ENCODE peak calls at places on chromosomes 11 and 22, in seven cellular contexts. U, J, E, X, T, V and C are unnamed samples.

GRCh38 chr22:39356464-39356863 is 6.7 kb downstream of the SYNGR1 start:
- DNase-seq in U (no peak), J (no peak), E (no peak), X (no peak), T (no peak), V (no peak), C (no peak)

GRCh38 chr11:2825261-2825885 is 60.2 kb downstream of the CDKN1C start:
- DNase-seq in U (peak), J (no peak), E (peak), X (no peak), T (no peak), V (no peak), C (peak)

GRCh38 chr11:32610926-32611325 is 27.3 kb downstream of the EIF3M start:
- DNase-seq in U (no peak), J (no peak), E (no peak), X (no peak), T (no peak), V (no peak), C (no peak)

GRCh38 chr22:19204640-19205039 is 26.1 kb upstream of the SLC25A1 start:
- DNase-seq in U (no peak), J (no peak), E (no peak), X (no peak), T (no peak), V (no peak), C (no peak)

GRCh38 chr11:1310772-1311468 is 1.5 kb upstream of the TOLLIP start:
- DNase-seq in U (no peak), J (peak), E (no peak), X (no peak), T (no peak), V (no peak), C (no peak)

GRCh38 chr11:60946601-60947265 is 5.2 kb downstream of the SLC15A3 start:
- DNase-seq in U (no peak), J (no peak), E (no peak), X (no peak), T (no peak), V (no peak), C (no peak)

GRCh38 chr11:36711104-36711825 is 113.2 kb upstream of the RAG2 start:
- DNase-seq in U (no peak), J (no peak), E (peak), X (no peak), T (no peak), V (no peak), C (no peak)

GRCh38 chr11:11491014-11491413 is 130.8 kb downstream of the GALNT18 start:
- DNase-seq in U (no peak), J (no peak), E (no peak), X (no peak), T (no peak), V (no peak), C (no peak)

GRCh38 chr11:126007263-126007662 is 55.4 kb downstream of the CDON start:
- DNase-seq in U (no peak), J (no peak), E (peak), X (no peak), T (no peak), V (no peak), C (peak)

GRCh38 chr11:122743949-122744876 is 88.7 kb downstream of the UBASH3B start:
- DNase-seq in U (peak), J (peak), E (no peak), X (peak), T (peak), V (peak), C (no peak)